ENCODE peak calls at places on chromosomes 1 and 21, in four cellular contexts. X is tibial artery, O is PC-3, M is neural progenitor cell. W is an unnamed sample.

GRCh38 chr1:162285149-162285561 is 91.5 kb downstream of the SPATA46 start:
- DNase-seq in O (peak), M (no peak), X (no peak), W (no peak)

GRCh38 chr1:183023146-183023600 is at the start of gene LAMC1:
- DNase-seq in X (peak), M (peak), O (peak), W (peak)

GRCh38 chr1:59422921-59423575 is 126.2 kb downstream of the FGGY start:
- DNase-seq in O (peak), M (no peak), X (peak), W (no peak)

GRCh38 chr1:109307363-109308021 is 681 bp upstream of the MYBPHL start:
- DNase-seq in O (no peak), M (peak), X (no peak), W (no peak)

GRCh38 chr1:63662056-63662836 is 69.0 kb downstream of the PGM1 start:
- DNase-seq in O (peak), M (no peak), X (peak), W (no peak)

GRCh38 chr1:211942583-211942982 is 92.8 kb downstream of the INTS7 start:
- DNase-seq in M (no peak), X (no peak), O (no peak), W (no peak)

GRCh38 chr1:60622486-60622885 is 459.9 kb upstream of the NFIA start:
- DNase-seq in O (no peak), M (no peak), X (no peak), W (no peak)

GRCh38 chr1:193448682-193449461 is 262.5 kb upstream of the B3GALT2 start:
- DNase-seq in X (no peak), O (no peak), M (no peak), W (no peak)

GRCh38 chr1:175822575-175822974 is 79.2 kb upstream of the TNR start:
- DNase-seq in X (no peak), M (no peak), O (peak), W (no peak)

GRCh38 chr1:1204998-1205768 is 1.2 kb downstream of the TNFRSF18 start:
- DNase-seq in M (no peak), X (no peak), O (no peak), W (peak)

GRCh38 chr1:1206376-1207253 is at the start of gene TNFRSF18:
- DNase-seq in O (peak), X (no peak), M (peak), W (peak)

GRCh38 chr1:1204425-1204920 is 1.9 kb downstream of the TNFRSF18 start:
- DNase-seq in O (no peak), M (no peak), X (no peak), W (no peak)

GRCh38 chr1:1207254-1207902 is 986 bp upstream of the TNFRSF18 start:
- DNase-seq in X (no peak), O (peak), M (no peak), W (peak)

GRCh38 chr1:1205769-1206375 is 520 bp downstream of the TNFRSF18 start:
- DNase-seq in O (no peak), X (no peak), M (no peak), W (no peak)
- TF ChIP-seq CTCF in O (no peak), X (no peak), M (no peak), W (no peak)

GRCh38 chr1:57232500-57232899 is 191.4 kb downstream of the DAB1 start:
- DNase-seq in M (peak), X (no peak), O (peak), W (no peak)
- TF ChIP-seq CTCF in M (peak), X (no peak), O (peak), W (no peak)

GRCh38 chr1:215267495-215267894 is 185.0 kb downstream of the KCNK2 start:
- DNase-seq in X (no peak), O (peak), M (no peak), W (no peak)

GRCh38 chr1:215273838-215274516 is 191.4 kb downstream of the KCNK2 start:
- DNase-seq in M (no peak), O (peak), X (no peak), W (no peak)

GRCh38 chr1:215264649-215265048 is 182.1 kb downstream of the KCNK2 start:
- DNase-seq in O (no peak), X (no peak), M (no peak), W (no peak)

GRCh38 chr1:215269955-215270354 is 187.4 kb downstream of the KCNK2 start:
- DNase-seq in O (no peak), X (no peak), M (peak), W (no peak)
- TF ChIP-seq CTCF in O (peak), X (no peak), M (peak), W (no peak)

DNA sequence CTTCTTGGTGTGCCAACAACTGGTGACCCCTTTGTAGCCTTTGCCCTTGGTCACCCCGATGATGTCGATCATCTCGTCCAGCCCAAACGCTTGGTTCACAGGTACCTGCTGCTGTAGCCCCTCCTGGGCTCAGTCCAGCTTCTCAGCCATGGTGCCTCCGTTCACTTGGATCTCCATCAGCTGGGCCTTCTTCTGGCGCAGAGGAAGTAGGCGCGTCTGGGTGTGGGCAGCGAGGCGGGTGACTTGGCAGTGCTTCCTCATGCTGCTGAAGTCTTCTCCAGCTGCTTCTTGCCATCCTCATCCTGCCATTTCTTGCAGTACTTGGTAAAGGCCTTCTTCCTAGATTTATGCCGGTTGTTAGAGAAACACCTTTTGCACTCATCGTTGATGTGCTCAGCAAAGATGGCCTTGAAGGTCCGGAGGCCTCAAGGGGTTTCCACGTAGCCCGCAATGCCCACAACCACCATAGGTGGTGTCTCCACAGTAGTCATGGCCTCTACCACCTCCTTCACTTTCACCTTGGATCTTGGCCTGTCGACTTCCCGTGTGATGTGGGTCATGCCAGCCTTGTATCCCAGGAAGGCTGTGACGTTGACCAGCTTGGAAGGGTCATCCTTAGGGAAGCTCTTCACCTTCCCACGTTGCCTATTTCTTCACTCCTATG is 13.0 kb downstream of the DOP1B start:
- DNase-seq in O (no peak), M (no peak), X (no peak), W (no peak)
- TF ChIP-seq CTCF in O (peak), M (no peak), X (no peak), W (no peak)

DNA sequence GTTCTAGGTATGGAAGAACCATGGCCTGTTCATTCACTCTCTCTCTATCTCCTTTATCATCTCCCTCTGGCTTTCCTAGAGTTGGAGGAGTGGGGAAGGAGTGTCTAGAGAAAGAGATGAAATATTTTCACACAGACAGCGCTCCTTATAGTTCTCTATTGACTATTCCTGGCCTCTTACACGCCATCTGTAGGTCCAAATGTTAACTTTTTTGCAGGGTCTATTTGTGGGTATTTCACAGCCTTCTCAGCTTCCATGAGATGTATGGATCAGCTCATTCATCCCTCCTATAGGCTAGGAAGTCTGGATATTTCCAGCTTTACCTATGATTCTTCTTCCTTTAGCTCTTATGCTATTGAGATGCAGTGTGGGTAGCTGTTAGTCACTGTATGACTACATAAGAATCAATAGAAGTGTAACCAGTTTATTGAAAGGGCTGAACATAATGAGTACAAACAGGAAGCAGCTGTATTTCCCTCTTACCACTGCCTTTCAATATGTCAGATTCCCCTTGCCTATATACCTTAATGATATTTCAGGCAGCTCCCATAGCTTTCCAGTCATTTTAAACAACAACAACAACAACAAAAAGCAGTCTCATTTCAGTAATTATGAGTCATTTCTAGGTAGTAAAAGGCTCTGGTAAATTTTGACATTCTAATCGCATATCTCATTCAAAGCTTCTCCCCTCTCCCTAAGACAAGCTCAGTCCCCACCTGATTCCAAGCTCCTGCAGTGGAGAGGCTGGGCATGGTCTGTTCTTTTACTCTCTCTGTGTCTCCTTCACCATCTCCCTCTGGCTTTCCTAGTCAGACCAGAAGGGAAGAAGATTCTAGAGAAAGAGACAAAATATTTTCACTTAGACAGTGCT is 149.5 kb downstream of the TTLL7 start:
- DNase-seq in O (peak), M (no peak), X (no peak), W (no peak)
- TF ChIP-seq CTCF in O (no peak), M (no peak), X (no peak), W (no peak)

DNA sequence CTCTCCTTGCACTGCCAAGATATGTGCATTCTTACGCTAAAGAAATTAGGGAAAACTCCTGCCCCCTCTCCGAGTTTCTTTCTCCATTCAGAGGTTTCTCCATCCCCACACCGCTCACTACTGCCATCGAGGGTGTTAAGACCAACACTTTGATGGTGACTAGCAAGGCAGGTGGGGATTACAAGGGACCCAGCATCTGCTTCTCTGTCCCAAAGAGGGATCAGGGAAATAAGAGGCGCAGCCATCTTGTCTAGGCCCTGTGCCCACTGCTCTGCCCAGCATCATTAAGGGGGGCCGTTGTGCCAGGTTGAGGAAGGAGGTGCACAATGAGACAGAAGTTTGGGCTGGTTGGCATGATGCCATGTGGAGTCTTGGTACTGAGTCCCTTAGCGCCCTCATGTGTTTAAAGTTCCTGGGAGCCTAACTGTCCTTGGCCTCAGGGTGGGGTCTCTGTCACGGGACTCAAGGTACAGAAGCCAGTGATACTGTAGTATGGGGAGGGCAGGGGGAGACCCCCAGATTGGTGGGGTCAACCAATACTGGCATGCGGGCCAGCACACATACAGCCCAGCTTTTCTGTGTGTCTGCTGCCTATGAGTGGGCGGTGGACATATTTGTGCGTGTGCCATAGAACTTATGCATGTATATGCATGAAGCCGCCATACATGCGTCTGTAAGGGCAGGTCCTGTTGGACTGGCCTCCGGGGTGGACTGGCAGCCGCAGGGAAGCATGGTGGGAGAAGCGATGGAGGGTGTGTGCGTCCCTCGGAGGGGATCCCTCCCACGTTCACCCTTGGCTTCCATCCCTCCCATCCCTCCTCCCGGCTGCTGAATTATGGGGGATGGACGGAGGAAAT is 5.5 kb downstream of the EFNA3 start:
- DNase-seq in O (peak), X (no peak), M (no peak), W (no peak)
- TF ChIP-seq CTCF in O (peak), X (no peak), M (no peak), W (no peak)

W was measured in nephron progenitor cell.